ENCODE peak calls at places on chromosome X, in six cellular contexts. B is pancreas; D is ovary; Z is naive thymus-derived CD4-positive, alpha-beta T cell; W is upper lobe of right lung; C is cardiac fibroblast. V is an unnamed sample.
A peak's percentile ranks its signal among the peaks of the same experiment; 100 is the strongest.

GRCh38 chrX:100895365-100896075 is 21.4 kb upstream of the NOX1 start:
- DNase-seq in B (no peak), D (peak; percentile 19), Z (no peak), W (no peak), C (peak; percentile 59), V (no peak)

GRCh38 chrX:19579485-19579884 is 64.2 kb upstream of the MAP3K15 start:
- DNase-seq in B (no peak), D (no peak), Z (no peak), W (no peak), C (peak; percentile 70), V (no peak)

GRCh38 chrX:143788265-143788664 is 67.7 kb upstream of the SPANXN2 start:
- DNase-seq in B (no peak), D (no peak), Z (no peak), W (no peak), C (peak; percentile 55), V (no peak)

GRCh38 chrX:15906544-15906943 is 51.9 kb upstream of the AP1S2 start:
- DNase-seq in B (no peak), D (no peak), Z (no peak), W (no peak), C (no peak), V (no peak)

GRCh38 chrX:135437867-135438733 is 16.4 kb downstream of the SMIM10L2A start:
- DNase-seq in B (no peak), D (peak; percentile 10), Z (no peak), W (peak; percentile 42), C (no peak), V (no peak)

GRCh38 chrX:49840679-49841078 is 11.6 kb downstream of the PAGE4 start:
- DNase-seq in B (peak; percentile 82), D (peak; percentile 44), Z (peak; percentile 51), W (peak; percentile 71), C (peak; percentile 51), V (peak; percentile 54)

GRCh38 chrX:134520860-134521390 is 61.0 kb downstream of the HPRT1 start:
- DNase-seq in B (peak; percentile 37), D (no peak), Z (no peak), W (no peak), C (peak; percentile 78), V (no peak)

GRCh38 chrX:118975831-118976598 is 1.6 kb downstream of the LONRF3 start:
- DNase-seq in B (peak; percentile 78), D (peak; percentile 83), Z (peak; percentile 63), W (peak; percentile 93), C (peak; percentile 25), V (peak; percentile 93)

GRCh38 chrX:586351-586750 is 44.2 kb upstream of the SHOX start:
- DNase-seq in B (no peak), D (no peak), Z (no peak), W (no peak), C (no peak), V (no peak)

GRCh38 chrX:47936224-47936939 is 67.4 kb downstream of the ZNF182 start:
- DNase-seq in B (no peak), D (no peak), Z (no peak), W (no peak), C (no peak), V (no peak)

GRCh38 chrX:65034641-65035450 is 58.6 kb upstream of the ZC4H2 start:
- DNase-seq in B (peak; percentile 77), D (peak; percentile 84), Z (peak; percentile 78), W (peak; percentile 76), C (peak; percentile 67), V (peak; percentile 82)

GRCh38 chrX:153524234-153524633 is 6.8 kb downstream of the ATP2B3 start:
- DNase-seq in B (no peak), D (no peak), Z (no peak), W (no peak), C (no peak), V (no peak)

GRCh38 chrX:20333672-20334071 is 67.0 kb upstream of the RPS6KA3 start:
- DNase-seq in B (no peak), D (no peak), Z (no peak), W (no peak), C (no peak), V (no peak)

GRCh38 chrX:151983186-151983585 is 8.7 kb upstream of the GABRE start:
- DNase-seq in B (no peak), D (no peak), Z (no peak), W (no peak), C (peak; percentile 34), V (no peak)

GRCh38 chrX:72169008-72169728 is 12.4 kb upstream of the PIN4 start:
- DNase-seq in B (no peak), D (no peak), Z (peak; percentile 53), W (no peak), C (peak; percentile 14), V (no peak)

GRCh38 chrX:68454476-68455150 is 21.3 kb upstream of the OPHN1 start:
- DNase-seq in B (no peak), D (no peak), Z (no peak), W (no peak), C (no peak), V (no peak)

DNA sequence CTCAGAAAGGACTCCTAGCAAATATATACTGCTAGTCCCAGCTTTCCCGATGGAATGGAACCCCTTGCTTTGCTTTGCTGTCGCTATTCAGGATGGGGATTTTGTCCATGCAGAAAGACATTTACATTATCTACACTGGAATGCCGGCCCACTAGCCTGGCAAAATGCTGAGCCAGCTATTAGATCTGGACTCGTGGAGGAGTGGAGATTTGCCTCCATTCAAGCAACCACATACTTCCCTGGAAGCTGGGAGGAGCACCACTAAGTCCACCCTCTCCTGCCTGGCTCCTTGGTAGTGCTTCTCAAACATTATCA is 24.1 kb upstream of the APLN start:
- DNase-seq in B (no peak), D (no peak), Z (no peak), W (no peak), C (no peak), V (no peak)
- H3K4me3 ChIP-seq in B (peak overlapping the region; percentile 35), D (no peak overlapping the region), Z (peak overlapping the region; percentile 53), W (peak overlapping the region; percentile 45), C (no peak overlapping the region), V (peak overlapping the region; percentile 34)

DNA sequence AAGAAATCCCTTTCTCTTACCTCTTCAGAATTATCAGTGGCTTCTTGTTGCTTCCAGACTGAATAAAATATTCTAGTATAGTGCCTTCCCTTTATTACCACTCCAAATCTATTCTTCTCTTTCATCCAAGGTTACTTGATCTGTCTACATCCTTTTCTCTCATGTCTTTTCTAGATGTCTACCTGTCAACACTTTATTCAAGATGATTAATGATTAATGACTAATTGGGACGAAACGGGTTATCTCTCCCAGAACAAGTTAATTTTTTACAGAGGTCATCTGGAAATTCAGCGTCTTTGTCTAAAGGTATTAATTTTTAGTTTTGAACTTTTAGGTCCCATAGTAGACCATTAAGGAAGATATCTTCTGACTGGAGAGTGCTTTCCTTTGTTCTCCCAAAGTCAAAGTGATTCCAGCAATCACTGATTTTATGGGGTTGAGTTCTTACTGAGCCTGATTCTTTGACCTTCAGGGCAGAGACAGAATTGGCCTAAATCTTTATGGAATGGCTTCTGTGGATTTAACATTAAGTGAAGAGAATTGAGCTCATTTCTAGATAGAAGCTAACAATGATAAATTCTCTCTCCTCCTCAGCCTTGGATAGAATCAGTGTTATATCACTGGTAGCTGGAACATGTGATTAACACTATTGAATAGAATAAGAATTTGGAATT is 335.4 kb upstream of the TEX13C start:
- DNase-seq in B (no peak), D (no peak), Z (no peak), W (no peak), C (no peak), V (no peak)
- H3K4me3 ChIP-seq in B (no peak overlapping the region), D (no peak overlapping the region), Z (no peak overlapping the region), W (no peak overlapping the region), C (no peak overlapping the region), V (no peak overlapping the region)

GRCh38 chrX:103063918-103064434 is at the start of gene BEX1:
- DNase-seq in B (peak; percentile 75), D (peak; percentile 76), Z (peak; percentile 13), W (peak; percentile 63), C (peak; percentile 64), V (peak; percentile 74)
- H3K4me3 ChIP-seq in B (peak within 1 kb of the TSS; percentile 39), D (peak within 1 kb of the TSS; percentile 33), Z (no peak within 1 kb of the TSS), W (peak within 1 kb of the TSS; percentile 25), C (peak within 1 kb of the TSS; percentile 50), V (peak within 1 kb of the TSS; percentile 23)

GRCh38 chrX:74377282-74377681 is 44.0 kb upstream of the SLC16A2 start:
- DNase-seq in B (no peak), D (no peak), Z (no peak), W (no peak), C (no peak), V (no peak)
- H3K4me3 ChIP-seq in B (no peak overlapping the region), D (no peak overlapping the region), Z (no peak overlapping the region), W (no peak overlapping the region), C (no peak overlapping the region), V (no peak overlapping the region)

GRCh38 chrX:2320580-2321327 is 180.0 kb downstream of the DHRSX start:
- DNase-seq in B (peak; percentile 15), D (no peak), Z (no peak), W (peak; percentile 78), C (peak; percentile 46), V (peak; percentile 73)
- H3K4me3 ChIP-seq in B (no peak overlapping the region), D (no peak overlapping the region), Z (no peak overlapping the region), W (no peak overlapping the region), C (no peak overlapping the region), V (no peak overlapping the region)

DNA sequence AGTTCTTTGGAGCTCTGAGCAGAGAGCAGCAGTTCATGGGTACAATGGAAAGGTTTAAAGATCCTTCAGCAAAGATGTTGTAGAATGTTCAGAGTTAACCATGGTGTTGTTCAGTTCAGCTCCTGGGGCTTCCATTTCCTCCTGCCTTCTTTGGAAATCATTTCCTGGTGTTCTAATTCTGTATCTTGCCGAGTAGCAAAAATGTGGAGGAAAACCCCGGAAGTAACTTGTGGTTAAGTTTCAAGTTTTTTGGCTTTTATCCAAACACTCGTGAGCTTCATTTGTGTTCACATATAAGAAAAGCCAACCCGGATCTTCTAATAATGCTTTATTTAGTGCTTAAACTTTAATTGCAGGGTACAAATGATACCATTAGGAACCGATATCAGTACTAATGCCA is 33.6 kb upstream of the ARX start:
- DNase-seq in B (no peak), D (no peak), Z (no peak), W (no peak), C (peak; percentile 25), V (no peak)
- H3K4me3 ChIP-seq in B (no peak overlapping the region), D (no peak overlapping the region), Z (no peak overlapping the region), W (no peak overlapping the region), C (no peak overlapping the region), V (no peak overlapping the region)

GRCh38 chrX:36986231-36986630 is 21.9 kb upstream of the FAM47C start:
- DNase-seq in B (no peak), D (no peak), Z (no peak), W (peak; percentile 63), C (no peak), V (peak; percentile 44)
- H3K4me3 ChIP-seq in B (peak overlapping the region; percentile 9), D (no peak overlapping the region), Z (no peak overlapping the region), W (peak overlapping the region; percentile 28), C (no peak overlapping the region), V (peak overlapping the region; percentile 28)

GRCh38 chrX:45765281-45765680 is 564.6 kb upstream of the DIPK2B start:
- DNase-seq in B (no peak), D (no peak), Z (no peak), W (no peak), C (peak; percentile 9), V (no peak)
- H3K4me3 ChIP-seq in B (no peak overlapping the region), D (no peak overlapping the region), Z (peak overlapping the region; percentile 19), W (peak overlapping the region; percentile 57), C (peak overlapping the region; percentile 58), V (no peak overlapping the region)